ENCODE peak calls at places on chromosome 10, in ten cellular contexts. M is gastrocnemius medialis; I is HFFc6; Y is RWPE1; X is A549; G is HCT116; H is WERI-Rb-1; N is Peyer's patch; Z is CD8-positive, alpha-beta T cell; A is bronchial epithelial cell. P is an unnamed sample.

GRCh38 chr10:82411416-82411815 is 536.4 kb downstream of the NRG3 start:
- DNase-seq in M (no peak), I (no peak), Y (no peak), X (no peak), G (no peak), H (no peak), N (no peak), Z (no peak), A (no peak), P (no peak)

GRCh38 chr10:114879541-114880158 is 58.1 kb downstream of the FHIP2A start:
- DNase-seq in M (no peak), I (peak), Y (no peak), X (peak), G (peak), H (peak), N (peak), Z (peak), A (peak), P (no peak)

GRCh38 chr10:44047361-44047760 is 337.5 kb downstream of the CXCL12 start:
- DNase-seq in M (no peak), I (no peak), Y (no peak), X (no peak), G (no peak), H (no peak), N (no peak), Z (no peak), A (no peak), P (no peak)

GRCh38 chr10:78457804-78458483 is 424.3 kb downstream of the RPS24 start:
- DNase-seq in M (no peak), I (peak), Y (no peak), X (peak), G (no peak), H (no peak), N (no peak), Z (no peak), A (peak), P (no peak)

GRCh38 chr10:79418274-79418673 is 27.1 kb downstream of the ZCCHC24 start:
- DNase-seq in M (no peak), I (no peak), Y (no peak), X (no peak), G (no peak), H (no peak), N (no peak), Z (no peak), A (no peak), P (no peak)

GRCh38 chr10:9209105-9209798 is 1154.8 kb downstream of the GATA3 start:
- DNase-seq in M (no peak), I (peak), Y (peak), X (peak), G (peak), H (peak), N (peak), Z (peak), A (peak), P (peak)

GRCh38 chr10:123935680-123936079 is 44.1 kb upstream of the CPXM2 start:
- DNase-seq in M (no peak), I (no peak), Y (no peak), X (no peak), G (no peak), H (no peak), N (no peak), Z (no peak), A (no peak), P (no peak)

GRCh38 chr10:22805304-22805703 is 90.9 kb upstream of the PIP4K2A start:
- DNase-seq in M (no peak), I (peak), Y (no peak), X (no peak), G (no peak), H (no peak), N (no peak), Z (no peak), A (no peak), P (no peak)

GRCh38 chr10:79230563-79231249 is 116.6 kb upstream of the PPIF start:
- DNase-seq in M (no peak), I (no peak), Y (no peak), X (no peak), G (no peak), H (no peak), N (no peak), Z (no peak), A (no peak), P (no peak)

GRCh38 chr10:103622935-103623574 is 129.6 kb downstream of the NEURL1 start:
- DNase-seq in M (no peak), I (no peak), Y (no peak), X (no peak), G (no peak), H (no peak), N (no peak), Z (no peak), A (no peak), P (no peak)

GRCh38 chr10:127699311-127699710 is 37.7 kb upstream of the FOXI2 start:
- DNase-seq in M (no peak), I (no peak), Y (no peak), X (no peak), G (no peak), H (no peak), N (no peak), Z (no peak), A (no peak), P (no peak)

GRCh38 chr10:100341953-100342626 is 4.9 kb upstream of the SCD start:
- DNase-seq in M (peak), I (peak), Y (peak), X (peak), G (peak), H (peak), N (peak), Z (peak), A (peak), P (no peak)

GRCh38 chr10:11881477-11882417 is 58.6 kb downstream of the PROSER2 start:
- DNase-seq in M (no peak), I (peak), Y (peak), X (peak), G (peak), H (no peak), N (no peak), Z (no peak), A (peak), P (no peak)

GRCh38 chr10:17190602-17191001 is 10.9 kb downstream of the TRDMT1 start:
- DNase-seq in M (no peak), I (no peak), Y (no peak), X (no peak), G (no peak), H (no peak), N (no peak), Z (no peak), A (no peak), P (no peak)

GRCh38 chr10:43878386-43878785 is 229.7 kb upstream of the ZNF32 start:
- DNase-seq in M (no peak), I (peak), Y (no peak), X (no peak), G (no peak), H (no peak), N (no peak), Z (no peak), A (no peak), P (no peak)

GRCh38 chr10:72893136-72893798 is at the start of gene OIT3:
- DNase-seq in M (no peak), I (no peak), Y (no peak), X (no peak), G (no peak), H (no peak), N (no peak), Z (no peak), A (no peak), P (no peak)

GRCh38 chr10:17056781-17057191 is 72.8 kb downstream of the CUBN start:
- DNase-seq in M (no peak), I (peak), Y (no peak), X (no peak), G (no peak), H (no peak), N (no peak), Z (no peak), A (peak), P (no peak)

GRCh38 chr10:55283041-55283440 is 482.0 kb upstream of the PCDH15 start:
- DNase-seq in M (no peak), I (no peak), Y (no peak), X (no peak), G (no peak), H (no peak), N (no peak), Z (no peak), A (no peak), P (no peak)

GRCh38 chr10:102101152-102101551 is 19.0 kb downstream of the LDB1 start:
- DNase-seq in M (no peak), I (no peak), Y (no peak), X (no peak), G (peak), H (no peak), N (no peak), Z (no peak), A (no peak), P (no peak)
- TF ChIP-seq CTCF in M (no peak), I (peak), Y (no peak), X (no peak), G (peak), H (peak), N (no peak), Z (no peak), A (peak), P (peak)

DNA sequence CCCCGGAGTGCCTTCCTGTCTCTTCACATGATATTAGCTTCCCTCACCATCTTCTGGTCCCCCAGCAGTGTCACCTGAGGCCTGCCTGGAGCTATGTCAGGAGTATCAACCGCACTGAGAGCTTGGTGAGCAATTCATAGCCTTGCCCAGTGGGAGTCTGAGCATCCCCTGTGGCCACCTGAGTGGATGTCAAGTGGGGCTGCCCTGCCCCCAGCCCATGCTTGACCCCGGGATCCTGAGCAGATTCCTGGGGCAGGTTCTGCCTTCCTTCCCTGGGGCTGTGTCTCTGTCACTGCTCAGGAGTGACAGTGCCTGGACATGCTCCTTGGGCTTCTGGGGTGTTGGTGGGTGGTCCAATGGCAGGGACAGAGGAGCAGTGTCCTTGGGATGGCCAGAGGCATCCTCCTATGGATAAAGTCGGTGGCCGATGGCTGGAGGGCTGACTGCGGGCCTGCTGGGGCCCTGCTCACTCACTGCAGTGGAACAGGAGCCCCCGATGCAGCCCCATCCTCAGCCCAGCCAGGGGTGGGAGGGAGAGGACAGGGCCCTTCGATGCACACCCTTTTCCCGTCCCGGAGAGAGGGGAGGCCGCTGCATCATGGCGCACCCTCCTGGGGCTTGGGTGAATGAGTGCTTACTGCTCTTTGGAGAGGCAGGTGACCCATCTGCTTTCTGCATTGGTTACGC is 95.7 kb downstream of the BMS1 start:
- DNase-seq in M (no peak), I (no peak), Y (no peak), X (no peak), G (no peak), H (no peak), N (no peak), Z (no peak), A (no peak), P (no peak)
- TF ChIP-seq CTCF in M (no peak), I (no peak), Y (no peak), X (no peak), G (no peak), H (no peak), N (no peak), Z (no peak), A (no peak), P (no peak)

GRCh38 chr10:93702278-93703001 is at the start of gene FRA10AC1:
- DNase-seq in M (peak), I (peak), Y (peak), X (peak), G (peak), H (peak), N (peak), Z (peak), A (peak), P (peak)
- TF ChIP-seq CTCF in M (peak), I (peak), Y (peak), X (peak), G (peak), H (peak), N (peak), Z (no peak), A (peak), P (peak)

GRCh38 chr10:122521011-122521410 is 39.5 kb upstream of the DMBT1 start:
- DNase-seq in M (no peak), I (no peak), Y (no peak), X (no peak), G (no peak), H (no peak), N (no peak), Z (no peak), A (no peak), P (no peak)

GRCh38 chr10:122516733-122517132 is 43.8 kb upstream of the DMBT1 start:
- DNase-seq in M (no peak), I (no peak), Y (no peak), X (no peak), G (no peak), H (no peak), N (no peak), Z (no peak), A (no peak), P (no peak)

GRCh38 chr10:122515588-122516231 is 44.8 kb upstream of the DMBT1 start:
- DNase-seq in M (no peak), I (peak), Y (no peak), X (no peak), G (no peak), H (no peak), N (peak), Z (peak), A (peak), P (no peak)

GRCh38 chr10:122519873-122520272 is 40.7 kb upstream of the DMBT1 start:
- DNase-seq in M (no peak), I (no peak), Y (no peak), X (no peak), G (no peak), H (no peak), N (no peak), Z (no peak), A (no peak), P (no peak)

GRCh38 chr10:122519144-122519543 is 41.4 kb upstream of the DMBT1 start:
- DNase-seq in M (no peak), I (no peak), Y (no peak), X (no peak), G (no peak), H (peak), N (no peak), Z (no peak), A (no peak), P (no peak)
- TF ChIP-seq CTCF in M (no peak), I (no peak), Y (no peak), X (no peak), G (no peak), H (no peak), N (no peak), Z (no peak), A (no peak), P (no peak)

P was measured in LNCaP clone FGC.